ENCODE peak calls at places on chromosomes 2 and 18, in nine cellular contexts. I is ureter; P is stimulated activated CD4-positive, alpha-beta T cell treated with anti-CD3 and anti-CD28 coated beads, Interleukin-2, amount 100 ng/mL, for 48 hours; Y is NCI-H748 treated with DMSO at 0.1 percent for 48 hours; U is activated naive CD4-positive, alpha-beta T cell treated with Interleukin-2 at 50 U/mL for 16 hours; N is ELR; Q is HT1080; T is activated gamma-delta T cell treated with Interleukin-2 at 50 U/mL for 16 hours; X is HuH-7.5. L is an unnamed sample.

GRCh38 chr2:42072349-42073118 is 24.7 kb downstream of the PKDCC start:
- DNase-seq in I (no peak), P (no peak), Y (peak), U (no peak), N (no peak), Q (no peak), T (no peak), X (no peak), L (no peak)

GRCh38 chr18:10291568-10291981 is 162.9 kb upstream of the APCDD1 start:
- DNase-seq in I (no peak), P (no peak), Y (no peak), U (no peak), N (no peak), Q (no peak), T (no peak), X (no peak), L (no peak)

GRCh38 chr2:73896362-73897239 is 3.8 kb downstream of the ACTG2 start:
- DNase-seq in I (no peak), P (no peak), Y (no peak), U (no peak), N (peak), Q (peak), T (peak), X (no peak), L (peak)

GRCh38 chr2:74876081-74876886 is 42.4 kb downstream of the HK2 start:
- DNase-seq in I (no peak), P (peak), Y (peak), U (peak), N (peak), Q (peak), T (peak), X (peak), L (peak)

GRCh38 chr2:231926180-231926741 is at the start of gene NPPC:
- DNase-seq in I (no peak), P (peak), Y (peak), U (peak), N (peak), Q (peak), T (no peak), X (peak), L (peak)

GRCh38 chr2:148048475-148049221 is 27.8 kb downstream of the MBD5 start:
- DNase-seq in I (no peak), P (no peak), Y (no peak), U (no peak), N (no peak), Q (peak), T (no peak), X (no peak), L (no peak)

GRCh38 chr2:53778536-53779162 is 8.1 kb downstream of the ASB3 start:
- DNase-seq in I (no peak), P (no peak), Y (no peak), U (no peak), N (no peak), Q (no peak), T (no peak), X (no peak), L (no peak)

GRCh38 chr18:79750980-79751571 is 46.7 kb upstream of the KCNG2 start:
- DNase-seq in I (no peak), P (no peak), Y (no peak), U (no peak), N (no peak), Q (no peak), T (no peak), X (no peak), L (no peak)

GRCh38 chr2:164023896-164024295 is 288.1 kb upstream of the FIGN start:
- DNase-seq in I (no peak), P (no peak), Y (no peak), U (no peak), N (no peak), Q (no peak), T (no peak), X (no peak), L (no peak)

GRCh38 chr2:161090401-161090800 is 69.8 kb upstream of the TANK start:
- DNase-seq in I (peak), P (no peak), Y (no peak), U (peak), N (no peak), Q (no peak), T (peak), X (no peak), L (no peak)

GRCh38 chr2:145350011-145350410 is 830.1 kb upstream of the ZEB2 start:
- DNase-seq in I (no peak), P (no peak), Y (no peak), U (no peak), N (peak), Q (peak), T (no peak), X (no peak), L (no peak)

GRCh38 chr2:65626831-65627230 is 194.4 kb upstream of the SPRED2 start:
- DNase-seq in I (no peak), P (no peak), Y (no peak), U (no peak), N (no peak), Q (no peak), T (no peak), X (no peak), L (no peak)